ENCODE peak calls at places on chromosomes 5 and 9, in six cellular contexts. U is neural crest cell, A is AG09319, E is activated T-cell treated with anti-CD3 and anti-CD28 coated beads for 24 hours, N is hippocampal formation, P is SW480. I is an unnamed sample.

GRCh38 chr5:15008476-15008875 is 136.9 kb upstream of the ANKH start:
- DNase-seq in U (no peak), A (peak), E (no peak), N (no peak), P (peak), I (peak)

GRCh38 chr9:24479266-24479665 is 66.4 kb downstream of the IZUMO3 start:
- DNase-seq in U (no peak), A (no peak), E (no peak), N (no peak), P (no peak), I (no peak)

GRCh38 chr9:37515620-37516258 is 30.0 kb downstream of the POLR1E start:
- DNase-seq in U (no peak), A (no peak), E (no peak), N (no peak), P (no peak), I (no peak)

GRCh38 chr9:131814714-131815113 is 74.8 kb upstream of the RAPGEF1 start:
- DNase-seq in U (no peak), A (no peak), E (no peak), N (no peak), P (no peak), I (no peak)

GRCh38 chr5:39998518-39998917 is 573.7 kb upstream of the DAB2 start:
- DNase-seq in U (no peak), A (peak), E (no peak), N (no peak), P (no peak), I (no peak)

GRCh38 chr9:111456536-111456935 is 27.6 kb downstream of the ECPAS start:
- DNase-seq in U (no peak), A (no peak), E (no peak), N (no peak), P (no peak), I (no peak)

GRCh38 chr5:60453186-60453976 is 246.6 kb downstream of the DEPDC1B start:
- DNase-seq in U (no peak), A (no peak), E (no peak), N (no peak), P (no peak), I (no peak)

GRCh38 chr9:76302947-76303550 is 91.2 kb downstream of the RFK start:
- DNase-seq in U (no peak), A (peak), E (no peak), N (peak), P (peak), I (no peak)

GRCh38 chr5:166507810-166508419 is 1783.5 kb upstream of the WWC1 start:
- DNase-seq in U (no peak), A (no peak), E (no peak), N (no peak), P (no peak), I (no peak)

GRCh38 chr5:179797741-179798140 is 4.0 kb downstream of the LTC4S start:
- DNase-seq in U (no peak), A (no peak), E (no peak), N (no peak), P (no peak), I (no peak)

GRCh38 chr5:143338658-143339366 is 64.7 kb downstream of the NR3C1 start:
- DNase-seq in U (no peak), A (no peak), E (no peak), N (no peak), P (no peak), I (no peak)

GRCh38 chr5:74206571-74207550 is 433.7 kb downstream of the ENC1 start:
- DNase-seq in U (no peak), A (no peak), E (no peak), N (peak), P (peak), I (no peak)

GRCh38 chr9:73050062-73050814 is 97.4 kb upstream of the ALDH1A1 start:
- DNase-seq in U (no peak), A (peak), E (no peak), N (no peak), P (no peak), I (no peak)

GRCh38 chr9:86405926-86406325 is 51.7 kb upstream of the TUT7 start:
- DNase-seq in U (no peak), A (peak), E (peak), N (peak), P (peak), I (no peak)

GRCh38 chr9:135724186-135724797 is 22.3 kb downstream of the KCNT1 start:
- DNase-seq in U (no peak), A (no peak), E (no peak), N (no peak), P (no peak), I (no peak)

GRCh38 chr5:148963679-148964078 is 99.2 kb downstream of the SH3TC2 start:
- DNase-seq in U (no peak), A (no peak), E (no peak), N (no peak), P (no peak), I (no peak)

GRCh38 chr5:175344331-175345200 is 99.4 kb downstream of the DRD1 start:
- DNase-seq in U (no peak), A (no peak), E (no peak), N (no peak), P (peak), I (no peak)

GRCh38 chr5:181133610-181134231 is 2.8 kb upstream of the OR2V1 start:
- DNase-seq in U (no peak), A (peak), E (no peak), N (no peak), P (no peak), I (no peak)

GRCh38 chr9:136225748-136226679 is 19.6 kb downstream of the QSOX2 start:
- DNase-seq in U (peak), A (no peak), E (peak), N (no peak), P (peak), I (peak)

GRCh38 chr5:61790678-61791077 is 458.6 kb downstream of the ZSWIM6 start:
- DNase-seq in U (no peak), A (no peak), E (no peak), N (no peak), P (peak), I (no peak)

GRCh38 chr5:150155258-150156032 is at the start of gene PDGFRB:
- DNase-seq in U (peak), A (peak), E (peak), N (peak), P (no peak), I (no peak)

GRCh38 chr5:132750471-132751230 is 3.4 kb downstream of the CCNI2 start:
- DNase-seq in U (no peak), A (no peak), E (no peak), N (no peak), P (no peak), I (no peak)

GRCh38 chr5:166883016-166883415 is 1408.4 kb upstream of the WWC1 start:
- DNase-seq in U (no peak), A (no peak), E (no peak), N (no peak), P (no peak), I (peak)

GRCh38 chr5:154118832-154119442 is 71.6 kb upstream of the GALNT10 start:
- DNase-seq in U (no peak), A (no peak), E (no peak), N (no peak), P (no peak), I (peak)

GRCh38 chr5:176639981-176640380 is 7.3 kb upstream of the TSPAN17 start:
- DNase-seq in U (no peak), A (no peak), E (no peak), N (peak), P (no peak), I (no peak)

GRCh38 chr9:128828267-128828666 is 1.3 kb downstream of the SPOUT1 start:
- DNase-seq in U (no peak), A (no peak), E (no peak), N (no peak), P (no peak), I (no peak)

GRCh38 chr5:122312670-122312988 is 592 bp downstream of the SNCAIP start:
- DNase-seq in U (peak), A (no peak), E (no peak), N (no peak), P (no peak), I (no peak)

GRCh38 chr9:37938121-37938906 is 34.4 kb upstream of the SLC25A51 start:
- DNase-seq in U (no peak), A (peak), E (no peak), N (no peak), P (no peak), I (no peak)

GRCh38 chr9:74555625-74556024 is 58.5 kb downstream of the RORB start:
- DNase-seq in U (no peak), A (no peak), E (no peak), N (no peak), P (no peak), I (no peak)

GRCh38 chr5:134551891-134552290 is 26.4 kb downstream of the JADE2 start:
- DNase-seq in U (no peak), A (no peak), E (no peak), N (no peak), P (no peak), I (no peak)

GRCh38 chr5:35470866-35471265 is 146.8 kb upstream of the SPEF2 start:
- DNase-seq in U (no peak), A (no peak), E (no peak), N (no peak), P (peak), I (no peak)

GRCh38 chr9:91486699-91487497 is 63.3 kb upstream of the NFIL3 start:
- DNase-seq in U (no peak), A (no peak), E (no peak), N (no peak), P (no peak), I (no peak)

GRCh38 chr5:2749514-2750025 is 1.9 kb downstream of the IRX2 start:
- DNase-seq in U (no peak), A (no peak), E (no peak), N (no peak), P (no peak), I (no peak)

GRCh38 chr5:89729623-89730390 is 679.7 kb downstream of the CETN3 start:
- DNase-seq in U (no peak), A (no peak), E (no peak), N (no peak), P (peak), I (peak)

GRCh38 chr5:171845857-171846785 is 60.5 kb downstream of the SMIM23 start:
- DNase-seq in U (no peak), A (no peak), E (no peak), N (no peak), P (peak), I (no peak)

I was measured in T47D.